ENCODE peak calls at places on chromosomes 1 and 21, in ten cellular contexts. One of them, this sample, is unnamed.

GRCh38 chr1:206935491-206936067 is 10.7 kb downstream of the PIGR start:
- DNase-seq in HCT116: no peak
- DNase-seq in A549: peak; percentile 56
- DNase-seq in Panc1: no peak
- DNase-seq in cardiac fibroblast: peak; percentile 38
- DNase-seq in AG04450: peak; percentile 2
- DNase-seq in left lung: peak; percentile 88
- DNase-seq in GM12865: peak; percentile 65
- DNase-seq in psoas muscle: no peak
- DNase-seq in breast epithelium: no peak
- DNase-seq in this sample: no peak

GRCh38 chr1:168893359-168893791 is 164.4 kb upstream of the DPT start:
- DNase-seq in GM12865: no peak
- DNase-seq in cardiac fibroblast: peak; percentile 55
- DNase-seq in Panc1: no peak
- DNase-seq in breast epithelium: no peak
- DNase-seq in psoas muscle: peak; percentile 60
- DNase-seq in HCT116: no peak
- DNase-seq in AG04450: no peak
- DNase-seq in left lung: no peak
- DNase-seq in A549: no peak
- DNase-seq in this sample: no peak

GRCh38 chr1:200233393-200233792 is 176.4 kb downstream of the ZNF281 start:
- DNase-seq in psoas muscle: no peak
- DNase-seq in left lung: no peak
- DNase-seq in GM12865: no peak
- DNase-seq in Panc1: no peak
- DNase-seq in cardiac fibroblast: peak; percentile 69
- DNase-seq in breast epithelium: no peak
- DNase-seq in AG04450: no peak
- DNase-seq in A549: no peak
- DNase-seq in HCT116: no peak
- DNase-seq in this sample: peak; percentile 15

GRCh38 chr1:81679972-81680371 is 120.8 kb upstream of the ADGRL2 start:
- DNase-seq in AG04450: no peak
- DNase-seq in A549: no peak
- DNase-seq in Panc1: no peak
- DNase-seq in psoas muscle: no peak
- DNase-seq in GM12865: no peak
- DNase-seq in cardiac fibroblast: peak; percentile 82
- DNase-seq in breast epithelium: no peak
- DNase-seq in left lung: no peak
- DNase-seq in HCT116: no peak
- DNase-seq in this sample: no peak

GRCh38 chr1:145740269-145740668 is 21.0 kb downstream of the CD160 start:
- DNase-seq in A549: no peak
- DNase-seq in psoas muscle: no peak
- DNase-seq in breast epithelium: no peak
- DNase-seq in HCT116: no peak
- DNase-seq in GM12865: no peak
- DNase-seq in Panc1: no peak
- DNase-seq in cardiac fibroblast: peak; percentile 51
- DNase-seq in left lung: no peak
- DNase-seq in AG04450: peak; percentile 78
- DNase-seq in this sample: peak; percentile 33

GRCh38 chr1:68057564-68057963 is 7.1 kb upstream of the DIRAS3 start:
- DNase-seq in GM12865: no peak
- DNase-seq in psoas muscle: no peak
- DNase-seq in Panc1: no peak
- DNase-seq in breast epithelium: no peak
- DNase-seq in cardiac fibroblast: no peak
- DNase-seq in HCT116: no peak
- DNase-seq in left lung: no peak
- DNase-seq in A549: no peak
- DNase-seq in AG04450: no peak
- DNase-seq in this sample: no peak

GRCh38 chr1:24228312-24228711 is 41.2 kb upstream of the IFNLR1 start:
- DNase-seq in psoas muscle: no peak
- DNase-seq in left lung: no peak
- DNase-seq in breast epithelium: no peak
- DNase-seq in GM12865: peak; percentile 79
- DNase-seq in HCT116: no peak
- DNase-seq in A549: no peak
- DNase-seq in cardiac fibroblast: no peak
- DNase-seq in AG04450: no peak
- DNase-seq in Panc1: no peak
- DNase-seq in this sample: no peak

GRCh38 chr1:12368646-12369045 is 138.8 kb downstream of the VPS13D start:
- DNase-seq in left lung: no peak
- DNase-seq in A549: no peak
- DNase-seq in psoas muscle: no peak
- DNase-seq in Panc1: no peak
- DNase-seq in AG04450: no peak
- DNase-seq in GM12865: no peak
- DNase-seq in breast epithelium: no peak
- DNase-seq in cardiac fibroblast: no peak
- DNase-seq in HCT116: no peak
- DNase-seq in this sample: no peak

GRCh38 chr1:223062177-223062576 is 80.9 kb downstream of the TLR5 start:
- DNase-seq in GM12865: no peak
- DNase-seq in cardiac fibroblast: peak; percentile 19
- DNase-seq in Panc1: no peak
- DNase-seq in left lung: no peak
- DNase-seq in psoas muscle: no peak
- DNase-seq in HCT116: no peak
- DNase-seq in AG04450: no peak
- DNase-seq in A549: no peak
- DNase-seq in breast epithelium: no peak
- DNase-seq in this sample: no peak

GRCh38 chr1:208476825-208477170 is 232.6 kb upstream of the PLXNA2 start:
- DNase-seq in psoas muscle: no peak
- DNase-seq in Panc1: no peak
- DNase-seq in left lung: no peak
- DNase-seq in HCT116: no peak
- DNase-seq in A549: no peak
- DNase-seq in cardiac fibroblast: no peak
- DNase-seq in AG04450: no peak
- DNase-seq in GM12865: no peak
- DNase-seq in breast epithelium: no peak
- DNase-seq in this sample: no peak

GRCh38 chr1:112359961-112360767 is 35.9 kb upstream of the CTTNBP2NL start:
- DNase-seq in psoas muscle: peak; percentile 75
- DNase-seq in GM12865: no peak
- DNase-seq in left lung: no peak
- DNase-seq in AG04450: peak; percentile 69
- DNase-seq in breast epithelium: peak; percentile 56
- DNase-seq in A549: no peak
- DNase-seq in Panc1: no peak
- DNase-seq in HCT116: no peak
- DNase-seq in cardiac fibroblast: peak; percentile 89
- DNase-seq in this sample: no peak

GRCh38 chr1:241357366-241358305 is 631 bp upstream of the RGS7 start:
- DNase-seq in breast epithelium: no peak
- DNase-seq in cardiac fibroblast: peak; percentile 23
- DNase-seq in left lung: no peak
- DNase-seq in GM12865: no peak
- DNase-seq in AG04450: no peak
- DNase-seq in A549: no peak
- DNase-seq in psoas muscle: no peak
- DNase-seq in HCT116: no peak
- DNase-seq in Panc1: no peak
- DNase-seq in this sample: no peak

GRCh38 chr1:38929476-38929875 is 12.2 kb downstream of the RHBDL2 start:
- DNase-seq in left lung: no peak
- DNase-seq in HCT116: no peak
- DNase-seq in GM12865: peak; percentile 11
- DNase-seq in cardiac fibroblast: no peak
- DNase-seq in psoas muscle: no peak
- DNase-seq in A549: no peak
- DNase-seq in AG04450: no peak
- DNase-seq in breast epithelium: no peak
- DNase-seq in Panc1: no peak
- DNase-seq in this sample: no peak

GRCh38 chr1:240936911-240937668 is 325.1 kb upstream of the GREM2 start:
- DNase-seq in breast epithelium: no peak
- DNase-seq in Panc1: no peak
- DNase-seq in cardiac fibroblast: no peak
- DNase-seq in left lung: no peak
- DNase-seq in GM12865: no peak
- DNase-seq in HCT116: no peak
- DNase-seq in A549: no peak
- DNase-seq in psoas muscle: no peak
- DNase-seq in AG04450: no peak
- DNase-seq in this sample: no peak

GRCh38 chr21:30839304-30839703 is 9.7 kb upstream of the KRTAP7-1 start:
- DNase-seq in psoas muscle: no peak
- DNase-seq in left lung: no peak
- DNase-seq in Panc1: no peak
- DNase-seq in HCT116: no peak
- DNase-seq in AG04450: no peak
- DNase-seq in GM12865: peak; percentile 40
- DNase-seq in breast epithelium: no peak
- DNase-seq in cardiac fibroblast: peak; percentile 28
- DNase-seq in A549: no peak
- DNase-seq in this sample: no peak
- TF ChIP-seq CTCF in psoas muscle: no peak
- TF ChIP-seq CTCF in left lung: peak; percentile 14
- TF ChIP-seq CTCF in Panc1: peak; percentile 48
- TF ChIP-seq CTCF in HCT116: peak; percentile 45
- TF ChIP-seq CTCF in AG04450: no peak
- TF ChIP-seq CTCF in GM12865: peak; percentile 42
- TF ChIP-seq CTCF in breast epithelium: no peak
- TF ChIP-seq CTCF in cardiac fibroblast: peak; percentile 27
- TF ChIP-seq CTCF in A549: no peak
- TF ChIP-seq CTCF in this sample: peak; percentile 42

GRCh38 chr1:162696286-162696862 is 64.1 kb downstream of the DDR2 start:
- DNase-seq in GM12865: no peak
- DNase-seq in Panc1: no peak
- DNase-seq in AG04450: peak; percentile 75
- DNase-seq in cardiac fibroblast: peak; percentile 84
- DNase-seq in breast epithelium: peak; percentile 58
- DNase-seq in HCT116: peak; percentile 51
- DNase-seq in A549: no peak
- DNase-seq in left lung: no peak
- DNase-seq in psoas muscle: peak; percentile 72
- DNase-seq in this sample: peak; percentile 83
- H3K4me3 ChIP-seq in GM12865: no peak overlapping the region
- H3K4me3 ChIP-seq in Panc1: peak overlapping the region; percentile 23
- H3K4me3 ChIP-seq in AG04450: peak overlapping the region; percentile 29
- H3K4me3 ChIP-seq in cardiac fibroblast: peak overlapping the region; percentile 9
- H3K4me3 ChIP-seq in breast epithelium: no peak overlapping the region
- H3K4me3 ChIP-seq in HCT116: peak overlapping the region; percentile 4
- H3K4me3 ChIP-seq in A549: no peak overlapping the region
- H3K4me3 ChIP-seq in left lung: no peak overlapping the region
- H3K4me3 ChIP-seq in psoas muscle: no peak overlapping the region
- H3K4me3 ChIP-seq in this sample: no peak overlapping the region

GRCh38 chr1:114780344-114781226 is at the start of gene SIKE1:
- DNase-seq in psoas muscle: peak; percentile 93
- DNase-seq in cardiac fibroblast: peak; percentile 92
- DNase-seq in HCT116: peak; percentile 90
- DNase-seq in breast epithelium: peak; percentile 82
- DNase-seq in A549: peak; percentile 77
- DNase-seq in AG04450: peak; percentile 85
- DNase-seq in left lung: peak; percentile 95
- DNase-seq in GM12865: peak; percentile 96
- DNase-seq in Panc1: peak; percentile 69
- DNase-seq in this sample: peak; percentile 91
- TF ChIP-seq CTCF in psoas muscle: peak; percentile 11
- TF ChIP-seq CTCF in cardiac fibroblast: no peak
- TF ChIP-seq CTCF in HCT116: no peak
- TF ChIP-seq CTCF in breast epithelium: no peak
- TF ChIP-seq CTCF in A549: no peak
- TF ChIP-seq CTCF in AG04450: no peak
- TF ChIP-seq CTCF in left lung: no peak
- TF ChIP-seq CTCF in GM12865: no peak
- TF ChIP-seq CTCF in Panc1: no peak
- TF ChIP-seq CTCF in this sample: peak; percentile 3

DNA sequence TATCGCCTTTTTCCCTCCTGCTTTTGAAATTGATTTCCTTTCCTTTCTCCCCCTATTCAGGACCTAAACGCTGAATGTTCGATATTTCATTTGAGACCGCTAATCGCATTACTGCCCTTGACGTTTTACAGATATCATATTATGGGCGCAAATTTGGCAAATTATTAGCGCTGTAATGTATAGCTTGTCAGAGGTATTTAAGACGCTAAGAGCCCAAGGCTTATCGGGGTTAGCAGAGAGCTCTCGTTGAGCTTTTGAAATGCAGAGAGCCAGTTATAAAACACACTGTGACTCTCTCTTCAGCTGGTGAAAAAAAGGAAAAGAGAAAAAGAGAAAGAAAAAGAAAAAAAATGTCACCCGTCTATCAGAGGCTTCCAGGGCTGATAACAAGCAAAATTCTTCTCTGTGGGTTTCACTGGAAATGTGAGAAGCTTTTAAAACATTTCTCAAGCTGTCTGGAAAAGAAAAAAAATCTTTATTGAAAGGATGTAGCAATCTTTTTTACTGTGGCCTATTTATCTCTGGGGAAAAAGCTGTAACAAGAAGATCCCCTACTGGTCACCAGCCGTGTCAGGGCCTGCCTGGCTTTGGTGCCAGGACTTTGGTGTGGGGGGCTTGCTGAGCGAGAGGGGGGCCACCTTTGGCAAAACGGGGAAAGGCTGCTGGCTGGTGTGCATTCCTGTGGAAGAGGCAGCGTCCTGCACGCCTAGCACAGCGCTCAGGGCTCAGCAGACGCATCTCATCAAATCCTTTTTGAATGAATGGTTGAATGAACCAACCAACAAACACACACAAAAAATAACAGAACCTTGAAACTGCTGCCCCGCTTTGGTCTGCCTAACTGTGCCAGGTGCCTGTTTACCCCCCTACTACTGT is 119.8 kb downstream of the RNF220 start:
- DNase-seq in A549: no peak
- DNase-seq in AG04450: no peak
- DNase-seq in Panc1: no peak
- DNase-seq in cardiac fibroblast: no peak
- DNase-seq in HCT116: no peak
- DNase-seq in psoas muscle: no peak
- DNase-seq in GM12865: no peak
- DNase-seq in breast epithelium: no peak
- DNase-seq in left lung: no peak
- DNase-seq in this sample: no peak
- H3K4me3 ChIP-seq in A549: no peak overlapping the region
- H3K4me3 ChIP-seq in AG04450: no peak overlapping the region
- H3K4me3 ChIP-seq in Panc1: no peak overlapping the region
- H3K4me3 ChIP-seq in cardiac fibroblast: no peak overlapping the region
- H3K4me3 ChIP-seq in HCT116: no peak overlapping the region
- H3K4me3 ChIP-seq in psoas muscle: no peak overlapping the region
- H3K4me3 ChIP-seq in GM12865: no peak overlapping the region
- H3K4me3 ChIP-seq in breast epithelium: no peak overlapping the region
- H3K4me3 ChIP-seq in left lung: no peak overlapping the region
- H3K4me3 ChIP-seq in this sample: no peak overlapping the region

This sample was measured in astrocyte of the cerebellum.